ENCODE peak calls at places on chromosomes 5 and 9, in eight cellular contexts. U, Q, P, K, R, J, T and L are unnamed samples.

GRCh38 chr9:38486056-38486455 is 61.8 kb upstream of the IGFBPL1 start:
- DNase-seq in U (no peak), Q (no peak), P (no peak), K (no peak), R (no peak), J (no peak), T (peak), L (no peak)

GRCh38 chr5:149414405-149415244 is 35.5 kb upstream of the IL17B start:
- DNase-seq in U (no peak), Q (peak), P (no peak), K (peak), R (peak), J (no peak), T (no peak), L (no peak)

GRCh38 chr5:111694183-111694582 is 62.8 kb downstream of the NREP start:
- DNase-seq in U (peak), Q (no peak), P (no peak), K (no peak), R (no peak), J (no peak), T (no peak), L (no peak)

GRCh38 chr5:103461223-103461622 is 101.4 kb downstream of the NUDT12 start:
- DNase-seq in U (no peak), Q (peak), P (no peak), K (no peak), R (no peak), J (no peak), T (no peak), L (no peak)

GRCh38 chr5:179152941-179153340 is 92.8 kb downstream of the ZNF354C start:
- DNase-seq in U (no peak), Q (no peak), P (no peak), K (no peak), R (peak), J (no peak), T (no peak), L (no peak)

GRCh38 chr5:172905346-172905756 is 53.9 kb upstream of the RPL26L1 start:
- DNase-seq in U (no peak), Q (peak), P (no peak), K (peak), R (no peak), J (no peak), T (no peak), L (no peak)

GRCh38 chr5:141839015-141839513 is 39.1 kb downstream of the PCDH1 start:
- DNase-seq in U (no peak), Q (no peak), P (no peak), K (no peak), R (no peak), J (no peak), T (peak), L (no peak)

GRCh38 chr5:548256-548655 is 24.0 kb upstream of the SLC9A3 start:
- DNase-seq in U (no peak), Q (no peak), P (peak), K (peak), R (no peak), J (no peak), T (no peak), L (no peak)

GRCh38 chr9:132235894-132236661 is 74.2 kb downstream of the NTNG2 start:
- DNase-seq in U (peak), Q (peak), P (peak), K (peak), R (peak), J (peak), T (peak), L (peak)

GRCh38 chr5:76694317-76694716 is 21.6 kb upstream of the F2R start:
- DNase-seq in U (no peak), Q (no peak), P (no peak), K (no peak), R (no peak), J (no peak), T (no peak), L (no peak)

GRCh38 chr9:85013703-85014102 is 344.2 kb downstream of the NTRK2 start:
- DNase-seq in U (no peak), Q (no peak), P (no peak), K (no peak), R (no peak), J (no peak), T (no peak), L (no peak)

GRCh38 chr5:41883940-41884339 is 13.7 kb upstream of the OXCT1 start:
- DNase-seq in U (no peak), Q (no peak), P (no peak), K (no peak), R (no peak), J (no peak), T (no peak), L (no peak)

GRCh38 chr5:154664869-154665268 is 90.3 kb upstream of the LARP1 start:
- DNase-seq in U (no peak), Q (no peak), P (no peak), K (no peak), R (no peak), J (no peak), T (no peak), L (no peak)

GRCh38 chr9:18675345-18675744 is 201.4 kb downstream of the ADAMTSL1 start:
- DNase-seq in U (no peak), Q (no peak), P (no peak), K (no peak), R (no peak), J (no peak), T (no peak), L (no peak)

GRCh38 chr5:107368593-107368992 is 302.1 kb downstream of the EFNA5 start:
- DNase-seq in U (no peak), Q (no peak), P (no peak), K (no peak), R (no peak), J (no peak), T (no peak), L (no peak)

GRCh38 chr5:127683006-127683405 is 20.2 kb upstream of the CCDC192 start:
- DNase-seq in U (no peak), Q (peak), P (no peak), K (no peak), R (no peak), J (no peak), T (no peak), L (no peak)

GRCh38 chr5:14486486-14486885 is 95.1 kb upstream of the OTULINL start:
- DNase-seq in U (no peak), Q (no peak), P (no peak), K (no peak), R (no peak), J (no peak), T (no peak), L (no peak)

GRCh38 chr9:8432224-8432623 is 632.6 kb upstream of the DMAC1 start:
- DNase-seq in U (no peak), Q (no peak), P (no peak), K (no peak), R (no peak), J (no peak), T (no peak), L (no peak)

GRCh38 chr5:56326116-56326515 is 93.0 kb upstream of the ANKRD55 start:
- DNase-seq in U (no peak), Q (no peak), P (no peak), K (no peak), R (no peak), J (no peak), T (no peak), L (no peak)

GRCh38 chr9:136881691-136882108 is 4.6 kb upstream of the TRAF2 start:
- DNase-seq in U (peak), Q (no peak), P (no peak), K (no peak), R (no peak), J (no peak), T (no peak), L (peak)

GRCh38 chr5:28896949-28897348 is 1858.6 kb upstream of the CDH9 start:
- DNase-seq in U (peak), Q (peak), P (no peak), K (no peak), R (no peak), J (no peak), T (peak), L (no peak)

GRCh38 chr5:1797855-1798254 is 1.8 kb downstream of the MRPL36 start:
- DNase-seq in U (no peak), Q (no peak), P (no peak), K (peak), R (peak), J (no peak), T (no peak), L (no peak)

GRCh38 chr9:137812356-137813023 is 65.1 kb upstream of the CACNA1B start:
- DNase-seq in U (no peak), Q (no peak), P (no peak), K (no peak), R (no peak), J (no peak), T (no peak), L (no peak)

GRCh38 chr5:56735845-56736641 is 79.3 kb upstream of the MAP3K1 start:
- DNase-seq in U (no peak), Q (no peak), P (no peak), K (no peak), R (no peak), J (no peak), T (peak), L (no peak)

GRCh38 chr9:96138616-96139015 is 163.4 kb downstream of the HSD17B3 start:
- DNase-seq in U (no peak), Q (no peak), P (no peak), K (peak), R (no peak), J (peak), T (no peak), L (no peak)

GRCh38 chr5:143214890-143215289 is 188.6 kb downstream of the NR3C1 start:
- DNase-seq in U (no peak), Q (no peak), P (peak), K (no peak), R (no peak), J (no peak), T (no peak), L (no peak)

GRCh38 chr5:11757661-11758060 is 146.6 kb downstream of the CTNND2 start:
- DNase-seq in U (no peak), Q (no peak), P (no peak), K (no peak), R (no peak), J (no peak), T (no peak), L (no peak)

GRCh38 chr5:143176048-143176447 is 227.4 kb downstream of the NR3C1 start:
- DNase-seq in U (no peak), Q (no peak), P (no peak), K (no peak), R (no peak), J (no peak), T (no peak), L (no peak)

GRCh38 chr5:17326600-17327037 is 109.2 kb downstream of the BASP1 start:
- DNase-seq in U (no peak), Q (no peak), P (no peak), K (no peak), R (no peak), J (no peak), T (no peak), L (no peak)

GRCh38 chr9:93577045-93577939 is 908 bp downstream of the PHF2 start:
- DNase-seq in U (no peak), Q (no peak), P (peak), K (no peak), R (no peak), J (peak), T (peak), L (peak)

GRCh38 chr9:70061776-70062175 is 18.1 kb downstream of the MAMDC2 start:
- DNase-seq in U (no peak), Q (peak), P (no peak), K (no peak), R (no peak), J (no peak), T (no peak), L (no peak)

GRCh38 chr5:51895834-51896233 is 512.6 kb downstream of the ISL1 start:
- DNase-seq in U (no peak), Q (no peak), P (no peak), K (no peak), R (no peak), J (no peak), T (no peak), L (no peak)

GRCh38 chr5:57338068-57338848 is 144.4 kb downstream of the ACTBL2 start:
- DNase-seq in U (peak), Q (no peak), P (peak), K (no peak), R (no peak), J (no peak), T (peak), L (peak)

GRCh38 chr9:13529321-13530104 is 250.0 kb upstream of the MPDZ start:
- DNase-seq in U (no peak), Q (no peak), P (no peak), K (no peak), R (no peak), J (no peak), T (no peak), L (no peak)

GRCh38 chr5:43985411-43985810 is 382.4 kb downstream of the NNT start:
- DNase-seq in U (no peak), Q (no peak), P (no peak), K (no peak), R (no peak), J (no peak), T (no peak), L (no peak)

DNA sequence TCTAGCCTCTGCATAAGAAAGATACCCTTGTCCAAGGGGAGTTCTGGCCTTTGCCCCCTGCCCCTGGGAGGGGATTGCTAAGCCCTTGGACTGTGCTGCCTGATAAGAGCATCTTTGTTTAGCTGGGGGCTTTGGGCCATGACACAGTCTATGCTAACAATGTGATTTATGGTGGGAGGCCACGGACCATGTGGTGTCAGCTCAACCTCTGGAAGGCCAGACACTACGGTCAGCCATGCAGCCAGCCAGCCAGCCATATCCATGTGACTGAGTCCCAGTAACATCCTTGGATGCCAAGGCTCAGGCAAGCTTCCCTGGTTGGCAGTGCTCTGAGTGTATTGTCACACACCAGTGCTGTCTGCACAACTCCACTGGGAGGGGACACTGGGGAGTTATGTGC is 244.3 kb downstream of the FSTL4 start:
- DNase-seq in U (no peak), Q (no peak), P (peak), K (no peak), R (no peak), J (peak), T (no peak), L (no peak)
- TF ChIP-seq CTCF in U (no peak), Q (no peak), P (no peak), K (no peak), R (no peak), J (no peak), T (no peak), L (no peak)

DNA sequence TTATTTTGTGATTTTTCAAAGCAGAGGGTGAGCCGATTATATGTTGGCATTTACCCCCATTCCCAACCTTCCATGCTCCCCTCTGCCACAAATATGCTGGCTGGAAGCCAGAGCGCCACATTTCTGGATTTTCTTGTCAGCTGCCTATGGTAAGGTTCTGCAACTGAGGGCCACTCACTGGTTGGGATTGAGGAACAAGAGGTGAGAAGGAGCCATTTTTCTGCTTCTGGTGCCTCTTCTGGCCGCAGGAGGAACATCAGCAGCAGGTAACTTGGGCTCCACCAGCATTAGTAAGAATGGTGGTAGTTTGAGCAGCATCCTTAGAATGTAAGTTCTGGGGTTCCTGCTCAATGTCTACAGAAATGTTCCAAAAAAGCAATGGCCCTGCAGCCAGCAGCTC is 159.5 kb upstream of the MAST4 start:
- DNase-seq in U (peak), Q (no peak), P (no peak), K (no peak), R (no peak), J (no peak), T (peak), L (peak)
- TF ChIP-seq CTCF in U (peak), Q (peak), P (no peak), K (no peak), R (no peak), J (no peak), T (peak), L (peak)

GRCh38 chr5:20229286-20230005 is 241.4 kb upstream of the CDH18 start:
- DNase-seq in U (no peak), Q (no peak), P (no peak), K (no peak), R (no peak), J (no peak), T (no peak), L (no peak)

GRCh38 chr5:20230010-20230409 is 242.0 kb upstream of the CDH18 start:
- DNase-seq in U (no peak), Q (no peak), P (no peak), K (no peak), R (no peak), J (no peak), T (no peak), L (no peak)

DNA sequence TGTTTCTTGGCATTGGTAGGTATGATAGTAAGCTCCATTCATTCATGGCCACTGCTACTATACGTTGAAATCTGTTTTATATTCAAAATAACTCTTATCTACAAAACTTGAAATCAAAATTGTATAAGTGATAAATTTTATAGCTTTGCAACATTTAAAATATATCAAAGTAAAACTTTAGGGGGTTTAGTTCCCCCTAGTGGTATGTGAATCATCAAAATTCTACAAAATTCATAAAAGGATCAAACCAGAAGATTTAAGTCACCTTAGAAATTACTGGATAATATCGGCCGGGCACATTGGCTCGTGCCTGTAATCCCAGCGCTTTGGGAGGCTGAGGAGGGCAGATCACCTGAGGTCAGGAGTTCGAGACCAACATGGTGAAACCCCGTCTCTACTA is 243.0 kb upstream of the CDH18 start:
- DNase-seq in U (no peak), Q (peak), P (no peak), K (no peak), R (no peak), J (no peak), T (peak), L (no peak)
- TF ChIP-seq CTCF in U (no peak), Q (no peak), P (no peak), K (no peak), R (no peak), J (no peak), T (no peak), L (no peak)

GRCh38 chr9:134723037-134723436 is 81.4 kb downstream of the COL5A1 start:
- DNase-seq in U (no peak), Q (no peak), P (no peak), K (peak), R (no peak), J (no peak), T (no peak), L (no peak)

GRCh38 chr9:134724912-134725604 is 83.5 kb downstream of the COL5A1 start:
- DNase-seq in U (no peak), Q (no peak), P (no peak), K (peak), R (no peak), J (no peak), T (no peak), L (no peak)

GRCh38 chr9:134723491-134723890 is 81.9 kb downstream of the COL5A1 start:
- DNase-seq in U (no peak), Q (no peak), P (no peak), K (no peak), R (no peak), J (no peak), T (no peak), L (no peak)

GRCh38 chr9:134725605-134725940 is 84.0 kb downstream of the COL5A1 start:
- DNase-seq in U (no peak), Q (no peak), P (no peak), K (no peak), R (no peak), J (no peak), T (no peak), L (peak)

DNA sequence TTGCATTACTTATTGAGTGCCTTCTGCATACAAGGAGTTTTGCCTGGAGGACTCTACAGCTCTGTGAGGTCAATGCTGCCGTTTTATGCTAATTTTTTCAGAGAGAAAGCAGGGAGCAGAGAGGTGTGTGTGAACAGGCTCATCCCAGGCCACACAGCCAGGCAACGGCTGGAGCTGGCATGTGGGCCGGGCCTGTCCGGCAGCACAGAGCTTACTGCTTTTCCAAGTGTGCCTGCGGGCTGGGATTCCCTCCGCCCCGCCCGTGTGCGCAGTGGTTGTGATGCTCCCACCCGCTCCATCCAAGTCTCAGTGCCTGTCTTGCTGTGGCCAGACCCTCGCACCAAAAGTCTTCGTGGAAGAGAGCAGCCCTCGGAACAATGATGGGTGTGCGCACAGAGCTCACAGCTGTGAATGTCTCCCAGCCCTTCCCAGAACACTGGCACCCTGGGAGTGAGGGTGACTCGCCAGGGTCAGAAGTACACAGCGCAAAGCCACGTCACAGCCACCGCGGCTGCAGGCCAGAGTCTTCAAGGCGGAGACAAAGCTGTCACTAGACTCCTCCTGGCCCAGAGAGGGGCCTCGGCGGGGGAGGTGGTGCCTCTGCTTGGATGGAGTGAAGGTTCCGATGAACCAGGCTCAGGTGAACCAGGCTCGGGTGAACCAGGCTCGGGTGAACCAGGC is 82.8 kb downstream of the COL5A1 start:
- DNase-seq in U (no peak), Q (peak), P (no peak), K (peak), R (no peak), J (no peak), T (no peak), L (no peak)
- TF ChIP-seq CTCF in U (no peak), Q (no peak), P (no peak), K (no peak), R (no peak), J (no peak), T (no peak), L (no peak)

GRCh38 chr9:115972802-115973201 is 180.8 kb upstream of the PAPPA start:
- DNase-seq in U (peak), Q (no peak), P (no peak), K (no peak), R (no peak), J (no peak), T (no peak), L (no peak)
- TF ChIP-seq CTCF in U (no peak), Q (no peak), P (no peak), K (no peak), R (no peak), J (no peak), T (no peak), L (no peak)